ENCODE peak calls at places on chromosomes 13 and 19, in four cellular contexts. O is CD4-positive, alpha-beta T cell; S is brain microvascular endothelial cell; I is upper lobe of left lung. X is an unnamed sample.
A peak's percentile ranks its signal among the peaks of the same experiment; 100 is the strongest.

GRCh38 chr13:25677956-25678355 is 306.2 kb downstream of the ATP8A2 start:
- DNase-seq in I (no peak), S (no peak), O (no peak), X (no peak)

GRCh38 chr19:32238076-32238475 is 107.3 kb upstream of the ZNF507 start:
- DNase-seq in S (no peak), I (no peak), O (no peak), X (no peak)

GRCh38 chr19:44603201-44603945 is 10.0 kb upstream of the IGSF23 start:
- DNase-seq in O (no peak), S (peak; percentile 91), I (no peak), X (peak; percentile 90)

GRCh38 chr13:104086759-104087158 is 1020.5 kb upstream of the SLC10A2 start:
- DNase-seq in S (peak; percentile 32), O (no peak), I (no peak), X (no peak)

GRCh38 chr19:38073806-38074685 is 150.0 kb downstream of the DPF1 start:
- DNase-seq in S (no peak), O (no peak), I (no peak), X (no peak)

GRCh38 chr19:39599116-39599515 is 3.2 kb upstream of the LGALS13 start:
- DNase-seq in O (no peak), S (peak; percentile 15), I (no peak), X (peak; percentile 6)

GRCh38 chr13:78382481-78382880 is 220.9 kb downstream of the POU4F1 start:
- DNase-seq in O (no peak), I (no peak), S (no peak), X (no peak)

GRCh38 chr19:439167-439900 is 21.5 kb downstream of the SHC2 start:
- DNase-seq in I (peak; percentile 52), O (no peak), S (no peak), X (no peak)

GRCh38 chr13:100989424-100989823 is 314.8 kb upstream of the TMTC4 start:
- DNase-seq in O (no peak), S (no peak), I (no peak), X (no peak)
- TF ChIP-seq CTCF in O (no peak), S (no peak), I (no peak), X (no peak)

GRCh38 chr19:35327642-35328041 is 1.3 kb upstream of the CD22 start:
- DNase-seq in O (no peak), I (no peak), S (no peak), X (no peak)
- TF ChIP-seq CTCF in O (no peak), I (no peak), S (peak; percentile 53), X (peak; percentile 41)

GRCh38 chr19:55615553-55616394 is 8.6 kb downstream of the ZNF784 start:
- DNase-seq in I (peak; percentile 83), S (no peak), O (no peak), X (no peak)
- TF ChIP-seq CTCF in I (no peak), S (no peak), O (no peak), X (no peak)

GRCh38 chr13:29369060-29369743 is 226.3 kb downstream of the SLC7A1 start:
- DNase-seq in S (peak; percentile 11), O (no peak), I (no peak), X (peak; percentile 37)
- TF ChIP-seq CTCF in S (peak; percentile 71), O (peak; percentile 32), I (peak; percentile 28), X (peak; percentile 76)

DNA sequence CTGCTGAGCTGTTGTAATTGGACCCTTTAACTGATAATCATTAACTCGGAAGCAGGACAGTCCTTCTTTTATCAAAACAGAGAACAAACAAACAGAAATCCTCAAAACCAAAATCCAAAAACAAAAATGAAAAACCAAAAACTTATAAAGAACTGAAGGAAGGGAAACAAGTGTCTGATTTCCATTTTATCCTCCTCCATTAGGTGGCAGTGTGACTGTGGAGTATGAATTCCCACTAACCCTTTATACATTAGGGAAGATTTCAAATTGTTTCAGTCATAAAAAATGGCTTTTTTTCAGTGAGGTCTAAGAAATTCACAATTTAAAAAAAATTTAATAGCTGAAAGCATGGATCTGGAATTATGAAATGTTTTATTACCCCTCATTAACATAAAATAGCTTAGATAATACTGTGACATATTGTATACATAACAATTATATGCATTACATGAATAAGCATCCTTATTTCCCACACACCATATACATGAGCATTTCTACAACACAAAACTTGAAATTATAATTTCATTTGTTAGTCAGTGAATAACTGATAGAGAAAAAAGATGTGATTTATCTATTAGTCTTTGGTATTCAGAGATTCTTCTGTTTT is 1074.3 kb upstream of the PCDH9 start:
- DNase-seq in O (no peak), I (no peak), S (no peak), X (no peak)
- TF ChIP-seq CTCF in O (no peak), I (peak; percentile 10), S (peak; percentile 50), X (peak; percentile 69)

DNA sequence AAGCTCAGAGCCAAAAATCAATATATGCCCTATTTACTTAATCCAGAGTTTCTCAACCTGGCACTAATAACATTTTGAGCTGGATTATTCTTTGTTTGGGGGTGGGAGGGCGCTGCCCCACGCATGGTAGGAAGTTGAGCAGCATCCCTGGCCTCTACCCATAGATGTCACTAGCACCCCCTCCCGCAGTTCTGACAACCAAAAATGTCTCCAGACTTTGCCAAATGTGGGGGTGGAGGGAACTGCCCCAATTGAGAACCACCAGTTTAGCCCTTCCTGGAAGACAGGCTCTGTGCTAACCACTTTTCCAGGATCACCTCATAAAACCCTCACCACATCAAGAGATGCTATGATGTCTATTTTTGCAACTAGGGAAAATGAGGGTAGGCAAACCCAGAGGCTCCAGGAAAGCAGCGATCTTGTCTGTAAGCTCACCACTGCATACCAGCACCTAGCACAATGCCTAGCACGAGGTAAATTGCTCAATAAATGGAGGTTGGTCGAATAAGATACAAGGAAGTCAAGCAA is 1.1 kb downstream of the TRIR start:
- DNase-seq in I (no peak), O (no peak), S (no peak), X (peak; percentile 65)
- TF ChIP-seq CTCF in I (no peak), O (no peak), S (peak; percentile 70), X (peak; percentile 68)

GRCh38 chr19:48738557-48739399 is 1.6 kb downstream of the RASIP1 start:
- DNase-seq in I (peak; percentile 99), S (peak; percentile 74), O (peak; percentile 94), X (peak; percentile 63)
- TF ChIP-seq CTCF in I (peak; percentile 84), S (peak; percentile 6), O (no peak), X (peak; percentile 57)

GRCh38 chr13:61592489-61592888 is 176.8 kb upstream of the PCDH20 start:
- DNase-seq in S (no peak), I (no peak), O (no peak), X (no peak)
- TF ChIP-seq CTCF in S (no peak), I (no peak), O (no peak), X (no peak)

GRCh38 chr13:98838776-98839175 is 86.3 kb upstream of the SLC15A1 start:
- DNase-seq in S (no peak), I (no peak), O (no peak), X (no peak)
- TF ChIP-seq CTCF in S (no peak), I (no peak), O (no peak), X (no peak)

GRCh38 chr19:14048439-14049153 is 13.3 kb downstream of the PALM3 start:
- DNase-seq in I (no peak), S (peak; percentile 16), O (peak; percentile 76), X (peak; percentile 11)
- TF ChIP-seq CTCF in I (peak; percentile 75), S (peak; percentile 96), O (peak; percentile 97), X (peak; percentile 87)